ENCODE peak calls at places on chromosomes 12 and 14, in ten cellular contexts. C is psoas muscle; J is foreskin keratinocyte; O is RWPE2; P is heart right ventricle; T is tibial artery; E is ovary; K is CD4-positive, CD25-positive, alpha-beta regulatory T cell; V is CD8-positive, alpha-beta memory T cell; A is aorta. F is an unnamed sample.

GRCh38 chr12:27967551-27968054 is 4.9 kb downstream of the PTHLH start:
- DNase-seq in C (no peak), J (no peak), O (no peak), P (no peak), T (no peak), E (no peak), K (no peak), V (no peak), A (no peak), F (no peak)

GRCh38 chr12:85448548-85449139 is 168.6 kb downstream of the ALX1 start:
- DNase-seq in C (no peak), J (no peak), O (no peak), P (no peak), T (no peak), E (no peak), K (no peak), V (no peak), A (no peak), F (no peak)

GRCh38 chr14:57533214-57533613 is 39.6 kb upstream of the CCDC198 start:
- DNase-seq in C (no peak), J (peak; percentile 26), O (no peak), P (no peak), T (no peak), E (no peak), K (no peak), V (no peak), A (no peak), F (peak; percentile 77)

GRCh38 chr12:106982229-106982628 is 4.7 kb downstream of the MTERF2 start:
- DNase-seq in C (no peak), J (no peak), O (no peak), P (no peak), T (no peak), E (no peak), K (no peak), V (no peak), A (no peak), F (no peak)

GRCh38 chr12:2112401-2112800 is 59.6 kb downstream of the CACNA1C start:
- DNase-seq in C (no peak), J (no peak), O (no peak), P (no peak), T (peak; percentile 28), E (no peak), K (no peak), V (no peak), A (peak; percentile 9), F (no peak)

GRCh38 chr14:34254031-34254430 is 208.0 kb downstream of the SPTSSA start:
- DNase-seq in C (no peak), J (peak; percentile 55), O (no peak), P (no peak), T (no peak), E (no peak), K (no peak), V (no peak), A (no peak), F (no peak)

GRCh38 chr14:60648169-60648933 is 926 bp downstream of the SIX1 start:
- DNase-seq in C (peak; percentile 62), J (no peak), O (peak; percentile 67), P (no peak), T (peak; percentile 72), E (no peak), K (no peak), V (no peak), A (no peak), F (peak; percentile 73)

GRCh38 chr12:93526786-93527428 is 45.6 kb upstream of the SOCS2 start:
- DNase-seq in C (no peak), J (peak; percentile 87), O (no peak), P (no peak), T (no peak), E (no peak), K (no peak), V (no peak), A (no peak), F (peak; percentile 29)

GRCh38 chr14:73250781-73251500 is 13.6 kb downstream of the PAPLN start:
- DNase-seq in C (no peak), J (no peak), O (peak; percentile 75), P (no peak), T (no peak), E (no peak), K (no peak), V (no peak), A (peak; percentile 41), F (peak; percentile 36)

GRCh38 chr12:104510873-104511243 is 54.1 kb downstream of the CHST11 start:
- DNase-seq in C (no peak), J (no peak), O (no peak), P (no peak), T (no peak), E (no peak), K (no peak), V (no peak), A (no peak), F (no peak)

DNA sequence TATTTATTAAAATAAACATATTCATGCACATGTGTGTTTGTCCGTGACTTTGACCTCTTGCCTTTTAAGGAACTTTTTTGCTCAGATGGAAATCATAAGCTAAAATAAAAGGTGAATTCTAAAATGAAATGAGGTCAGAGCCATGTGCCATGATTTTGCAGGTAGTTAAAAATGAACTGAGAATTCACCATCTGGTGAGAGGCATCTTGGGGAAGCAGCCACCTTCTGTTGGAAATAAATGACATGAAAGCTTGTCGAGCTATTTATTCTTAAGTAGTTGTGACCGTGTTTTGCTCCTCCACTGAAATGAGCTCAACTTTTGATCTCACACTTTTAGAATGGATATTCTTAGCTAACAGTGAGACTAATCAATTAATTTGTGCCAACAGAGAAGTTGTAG is 56.8 kb upstream of the CNOT2 start:
- DNase-seq in C (no peak), J (no peak), O (no peak), P (no peak), T (no peak), E (no peak), K (no peak), V (no peak), A (no peak), F (no peak)
- H3K4me1 ChIP-seq in C (no peaks in the 10 kb centered on the region), J (peaks cover 10% of the 10 kb centered on the region), O (peaks cover 6% of the 10 kb centered on the region), P (no peaks in the 10 kb centered on the region), T (no peaks in the 10 kb centered on the region), E (no peaks in the 10 kb centered on the region), K (no peaks in the 10 kb centered on the region), V (no peaks in the 10 kb centered on the region), A (no peaks in the 10 kb centered on the region), F (no peaks in the 10 kb centered on the region)

GRCh38 chr14:68263563-68264350 is 444.2 kb downstream of the RAD51B start:
- DNase-seq in C (no peak), J (no peak), O (no peak), P (no peak), T (no peak), E (no peak), K (no peak), V (no peak), A (no peak), F (no peak)

GRCh38 chr14:68262567-68262966 is 443.0 kb downstream of the RAD51B start:
- DNase-seq in C (no peak), J (no peak), O (no peak), P (no peak), T (no peak), E (no peak), K (no peak), V (no peak), A (no peak), F (no peak)

GRCh38 chr14:68260121-68260520 is 440.5 kb downstream of the RAD51B start:
- DNase-seq in C (no peak), J (no peak), O (no peak), P (no peak), T (no peak), E (no peak), K (no peak), V (no peak), A (no peak), F (peak; percentile 86)

GRCh38 chr14:68257969-68258368 is 438.4 kb downstream of the RAD51B start:
- DNase-seq in C (no peak), J (no peak), O (no peak), P (no peak), T (no peak), E (no peak), K (no peak), V (no peak), A (no peak), F (no peak)

GRCh38 chr14:68261092-68261842 is 441.7 kb downstream of the RAD51B start:
- DNase-seq in C (no peak), J (no peak), O (no peak), P (no peak), T (no peak), E (no peak), K (no peak), V (no peak), A (no peak), F (peak; percentile 63)
- H3K4me1 ChIP-seq in C (no peaks in the 10 kb centered on the region), J (no peaks in the 10 kb centered on the region), O (no peaks in the 10 kb centered on the region), P (peaks cover 14% of the 10 kb centered on the region), T (no peaks in the 10 kb centered on the region), E (peaks cover 6% of the 10 kb centered on the region), K (peaks cover 15% of the 10 kb centered on the region), V (peaks cover 50% of the 10 kb centered on the region), A (no peaks in the 10 kb centered on the region), F (peaks cover 41% of the 10 kb centered on the region)

DNA sequence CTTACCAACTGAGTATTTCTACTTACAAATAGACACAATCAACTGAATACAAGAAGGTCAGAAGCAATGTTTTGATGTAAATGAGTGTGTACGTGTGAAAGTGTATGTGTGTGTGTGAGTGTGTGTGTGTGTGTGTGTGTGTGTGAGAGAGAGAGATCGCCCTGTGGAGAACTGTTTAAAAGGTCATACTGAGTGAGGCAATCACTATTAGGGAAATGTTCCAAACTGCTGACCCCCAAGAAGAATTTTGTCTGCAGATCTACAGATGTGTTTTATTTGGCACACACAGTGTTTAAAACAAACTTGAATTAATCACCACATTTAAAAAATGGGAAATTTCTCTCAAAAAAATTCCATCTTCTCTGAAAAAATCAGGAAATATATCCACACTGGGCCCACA is 1069.1 kb downstream of the SLC6A15 start:
- DNase-seq in C (no peak), J (no peak), O (no peak), P (no peak), T (no peak), E (no peak), K (no peak), V (no peak), A (no peak), F (no peak)
- H3K4me1 ChIP-seq in C (no peaks in the 10 kb centered on the region), J (no peaks in the 10 kb centered on the region), O (no peaks in the 10 kb centered on the region), P (no peaks in the 10 kb centered on the region), T (no peaks in the 10 kb centered on the region), E (no peaks in the 10 kb centered on the region), K (no peaks in the 10 kb centered on the region), V (no peaks in the 10 kb centered on the region), A (no peaks in the 10 kb centered on the region), F (no peaks in the 10 kb centered on the region)

GRCh38 chr14:103329421-103330347 is 4.4 kb upstream of the EIF5 start:
- DNase-seq in C (no peak), J (peak; percentile 27), O (no peak), P (no peak), T (no peak), E (no peak), K (no peak), V (no peak), A (peak; percentile 79), F (no peak)

GRCh38 chr14:103334644-103335603 is 887 bp downstream of the EIF5 start:
- DNase-seq in C (peak; percentile 87), J (peak; percentile 37), O (peak; percentile 87), P (peak; percentile 61), T (peak; percentile 85), E (peak; percentile 86), K (peak; percentile 58), V (peak; percentile 63), A (peak; percentile 87), F (peak; percentile 61)

GRCh38 chr14:103333754-103334643 is at the start of gene EIF5:
- DNase-seq in C (peak; percentile 99), J (peak; percentile 95), O (peak; percentile 99), P (peak; percentile 98), T (peak; percentile 100), E (peak; percentile 100), K (peak; percentile 99), V (peak; percentile 98), A (peak; percentile 99), F (peak; percentile 100)

GRCh38 chr14:103330536-103330935 is 3.5 kb upstream of the EIF5 start:
- DNase-seq in C (no peak), J (no peak), O (no peak), P (no peak), T (no peak), E (no peak), K (no peak), V (no peak), A (no peak), F (no peak)

GRCh38 chr14:103332143-103332919 is 1.7 kb upstream of the EIF5 start:
- DNase-seq in C (no peak), J (no peak), O (no peak), P (no peak), T (no peak), E (no peak), K (no peak), V (no peak), A (no peak), F (no peak)
- H3K4me1 ChIP-seq in C (peaks cover 25% of the 10 kb centered on the region), J (peaks cover 4% of the 10 kb centered on the region), O (peaks cover 13% of the 10 kb centered on the region), P (peaks cover 27% of the 10 kb centered on the region), T (no peaks in the 10 kb centered on the region), E (peaks cover 6% of the 10 kb centered on the region), K (peaks cover 30% of the 10 kb centered on the region), V (peaks cover 32% of the 10 kb centered on the region), A (no peaks in the 10 kb centered on the region), F (no peaks in the 10 kb centered on the region)